ENCODE peak calls at places on chromosomes 12 and 14, in five cellular contexts. A is uterus, Z is brain pericyte, E is MV-4-11, J is mesendoderm. W is an unnamed sample.

GRCh38 chr14:72104011-72104613 is 171.9 kb downstream of the RGS6 start:
- DNase-seq in Z (no peak), E (peak; percentile 3), A (no peak), J (peak; percentile 46), W (no peak)

GRCh38 chr14:98296895-98297294 is 975.1 kb downstream of the BCL11B start:
- DNase-seq in J (no peak), Z (no peak), A (no peak), E (no peak), W (no peak)

GRCh38 chr12:92649511-92650227 is 53.1 kb upstream of the PLEKHG7 start:
- DNase-seq in E (peak; percentile 63), A (peak; percentile 67), J (peak; percentile 89), Z (peak; percentile 33), W (peak; percentile 60)

GRCh38 chr12:132327351-132328171 is 1.8 kb downstream of the GALNT9 start:
- DNase-seq in A (peak; percentile 66), E (peak; percentile 53), Z (no peak), J (peak; percentile 62), W (no peak)

GRCh38 chr12:104094284-104094683 is 30.0 kb downstream of the HCFC2 start:
- DNase-seq in Z (peak; percentile 2), A (no peak), J (no peak), E (no peak), W (no peak)

GRCh38 chr14:103517626-103518415 is 4.8 kb downstream of the CKB start:
- DNase-seq in J (no peak), E (no peak), A (peak; percentile 53), Z (no peak), W (no peak)

GRCh38 chr12:113068312-113068935 is 11.9 kb downstream of the DTX1 start:
- DNase-seq in Z (no peak), J (no peak), A (no peak), E (no peak), W (no peak)

GRCh38 chr12:123150273-123150803 is 552 bp downstream of the PITPNM2 start:
- DNase-seq in A (peak; percentile 43), J (no peak), Z (no peak), E (no peak), W (no peak)

GRCh38 chr14:104776961-104777807 is 18.4 kb downstream of the AKT1 start:
- DNase-seq in E (no peak), J (no peak), A (no peak), Z (no peak), W (no peak)

GRCh38 chr12:1932264-1932777 is 13.9 kb upstream of the CACNA2D4 start:
- DNase-seq in Z (no peak), J (no peak), A (peak; percentile 47), E (peak; percentile 13), W (peak; percentile 7)

GRCh38 chr14:100038065-100038464 is 27.2 kb upstream of the EVL start:
- DNase-seq in E (no peak), Z (no peak), J (no peak), A (no peak), W (no peak)

GRCh38 chr12:2864198-2864597 is 7.4 kb upstream of the TEX52 start:
- DNase-seq in E (no peak), J (no peak), A (no peak), Z (no peak), W (no peak)

GRCh38 chr14:59252772-59253500 is 64.5 kb downstream of the DAAM1 start:
- DNase-seq in E (peak; percentile 67), J (no peak), Z (no peak), A (no peak), W (no peak)

GRCh38 chr14:22423958-22424357 is 165.1 kb downstream of the DAD1 start:
- DNase-seq in J (no peak), A (no peak), Z (no peak), E (no peak), W (no peak)

GRCh38 chr12:47021298-47021697 is 58.1 kb upstream of the PCED1B start:
- DNase-seq in J (peak; percentile 77), A (no peak), Z (peak; percentile 37), E (peak; percentile 60), W (peak; percentile 10)

W was measured in COR-L47.